ENCODE peak calls at places on chromosomes 2 and 18, in six cellular contexts. G is CD8-positive, alpha-beta T cell; A is sigmoid colon; I is stomach; S is left ventricle myocardium inferior; D is A549. Q is an unnamed sample.

GRCh38 chr2:64119369-64119768 is 24.9 kb downstream of the PELI1 start:
- DNase-seq in G (no peak), A (no peak), I (no peak), S (no peak), D (no peak), Q (no peak)

GRCh38 chr2:49003206-49003605 is 151.1 kb downstream of the FSHR start:
- DNase-seq in G (no peak), A (no peak), I (no peak), S (no peak), D (no peak), Q (no peak)

GRCh38 chr18:60892855-60893254 is 440.4 kb upstream of the CDH20 start:
- DNase-seq in G (no peak), A (no peak), I (peak; percentile 37), S (no peak), D (peak; percentile 40), Q (no peak)

GRCh38 chr2:20443276-20443920 is 3.5 kb upstream of the RHOB start:
- DNase-seq in G (no peak), A (peak; percentile 79), I (peak; percentile 61), S (no peak), D (peak; percentile 88), Q (no peak)

GRCh38 chr2:59585657-59586056 is 967.8 kb downstream of the BCL11A start:
- DNase-seq in G (no peak), A (no peak), I (no peak), S (no peak), D (no peak), Q (no peak)

GRCh38 chr2:9648821-9649220 is 18.0 kb upstream of the YWHAQ start:
- DNase-seq in G (no peak), A (no peak), I (no peak), S (no peak), D (no peak), Q (no peak)

GRCh38 chr18:56168049-56168781 is 470.2 kb downstream of the TXNL1 start:
- DNase-seq in G (no peak), A (no peak), I (no peak), S (no peak), D (peak; percentile 15), Q (no peak)

GRCh38 chr2:101946372-101946771 is 45.4 kb upstream of the IL1R2 start:
- DNase-seq in G (no peak), A (no peak), I (no peak), S (no peak), D (no peak), Q (no peak)

GRCh38 chr2:233794128-233794658 is 16.1 kb downstream of the MROH2A start:
- DNase-seq in G (no peak), A (no peak), I (peak; percentile 24), S (no peak), D (no peak), Q (no peak)

GRCh38 chr2:11292464-11293255 is 51.8 kb downstream of the ROCK2 start:
- DNase-seq in G (no peak), A (no peak), I (no peak), S (no peak), D (peak; percentile 41), Q (no peak)

GRCh38 chr2:241692448-241692847 is 5.8 kb upstream of the DTYMK start:
- DNase-seq in G (no peak), A (no peak), I (no peak), S (no peak), D (peak; percentile 37), Q (no peak)

GRCh38 chr2:173854840-173855239 is 110.3 kb downstream of the SP3 start:
- DNase-seq in G (no peak), A (no peak), I (no peak), S (no peak), D (no peak), Q (no peak)

GRCh38 chr2:69571189-69571588 is 72.3 kb downstream of the AAK1 start:
- DNase-seq in G (no peak), A (no peak), I (no peak), S (no peak), D (no peak), Q (no peak)

GRCh38 chr2:5877360-5877759 is 185.2 kb downstream of the SOX11 start:
- DNase-seq in G (no peak), A (no peak), I (no peak), S (no peak), D (no peak), Q (no peak)

GRCh38 chr18:79486356-79487197 is 90.8 kb downstream of the NFATC1 start:
- DNase-seq in G (no peak), A (peak; percentile 65), I (no peak), S (peak; percentile 15), D (no peak), Q (no peak)

GRCh38 chr2:144780983-144781382 is 261.1 kb upstream of the ZEB2 start:
- DNase-seq in G (no peak), A (no peak), I (no peak), S (no peak), D (no peak), Q (no peak)

GRCh38 chr2:187774551-187775071 is 220.4 kb upstream of the TFPI start:
- DNase-seq in G (no peak), A (no peak), I (no peak), S (no peak), D (no peak), Q (no peak)

GRCh38 chr18:24443870-24444269 is 16.6 kb upstream of the HRH4 start:
- DNase-seq in G (no peak), A (no peak), I (no peak), S (no peak), D (no peak), Q (no peak)

GRCh38 chr2:205460217-205460616 is 222.1 kb upstream of the NRP2 start:
- DNase-seq in G (no peak), A (no peak), I (no peak), S (no peak), D (no peak), Q (no peak)

GRCh38 chr2:105541189-105542050 is 142.6 kb upstream of the FHL2 start:
- DNase-seq in G (no peak), A (no peak), I (no peak), S (no peak), D (no peak), Q (no peak)

GRCh38 chr2:150156415-150156814 is 331.1 kb downstream of the RND3 start:
- DNase-seq in G (no peak), A (no peak), I (no peak), S (no peak), D (no peak), Q (no peak)

GRCh38 chr18:78972930-78973331 is 6.7 kb upstream of the SALL3 start:
- DNase-seq in G (no peak), A (no peak), I (no peak), S (no peak), D (no peak), Q (no peak)

GRCh38 chr2:156841321-156841720 is 405.1 kb downstream of the GPD2 start:
- DNase-seq in G (no peak), A (no peak), I (no peak), S (no peak), D (no peak), Q (no peak)

DNA sequence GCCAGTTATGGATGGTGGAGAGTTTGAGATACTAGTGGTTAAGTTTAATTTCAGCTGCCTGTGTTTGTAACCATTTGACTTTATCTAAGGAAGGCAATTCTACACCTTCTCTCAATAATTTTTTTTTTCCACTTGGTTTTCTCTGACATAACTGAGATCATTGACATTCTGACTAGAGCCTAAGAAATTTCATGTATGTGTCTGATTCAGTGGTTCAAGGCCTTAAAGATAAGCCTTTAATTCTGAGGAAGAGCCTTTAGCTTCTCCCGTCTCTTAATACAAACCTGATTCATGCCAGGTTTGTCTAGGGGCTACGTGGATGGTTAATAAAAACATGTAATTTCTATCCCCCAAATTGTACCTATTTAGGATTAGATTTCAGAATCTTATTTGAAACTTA is 971.4 kb downstream of the DPP10 start:
- DNase-seq in G (no peak), A (no peak), I (no peak), S (no peak), D (no peak), Q (no peak)
- H3K27ac ChIP-seq in G (no peak overlapping the region), A (no peak overlapping the region), I (no peak overlapping the region), S (no peak overlapping the region), D (no peak overlapping the region), Q (no peak overlapping the region)

DNA sequence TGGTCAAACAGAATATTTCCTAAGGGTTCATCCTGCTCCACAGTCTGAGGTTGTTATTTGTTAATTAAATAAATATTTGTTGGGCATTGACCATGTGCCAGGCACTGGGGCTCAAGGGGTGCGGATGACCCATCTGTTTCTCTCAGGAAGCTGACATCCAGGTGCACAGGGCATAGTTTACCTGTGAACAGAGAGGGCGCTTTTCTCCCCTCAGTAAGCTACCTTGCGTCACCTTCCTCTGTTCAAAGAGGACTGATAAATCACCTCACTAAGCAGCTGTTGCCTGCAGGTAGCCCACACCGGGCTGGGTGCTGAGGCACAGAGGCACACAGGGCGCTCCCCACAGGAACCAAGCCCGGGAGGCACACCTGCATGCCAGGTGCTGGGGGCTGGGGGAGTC is 41.6 kb downstream of the SH3RF3 start:
- DNase-seq in G (no peak), A (no peak), I (no peak), S (no peak), D (no peak), Q (no peak)
- TF ChIP-seq CTCF in G (no peak), A (no peak), I (no peak), S (no peak), D (no peak), Q (no peak)

DNA sequence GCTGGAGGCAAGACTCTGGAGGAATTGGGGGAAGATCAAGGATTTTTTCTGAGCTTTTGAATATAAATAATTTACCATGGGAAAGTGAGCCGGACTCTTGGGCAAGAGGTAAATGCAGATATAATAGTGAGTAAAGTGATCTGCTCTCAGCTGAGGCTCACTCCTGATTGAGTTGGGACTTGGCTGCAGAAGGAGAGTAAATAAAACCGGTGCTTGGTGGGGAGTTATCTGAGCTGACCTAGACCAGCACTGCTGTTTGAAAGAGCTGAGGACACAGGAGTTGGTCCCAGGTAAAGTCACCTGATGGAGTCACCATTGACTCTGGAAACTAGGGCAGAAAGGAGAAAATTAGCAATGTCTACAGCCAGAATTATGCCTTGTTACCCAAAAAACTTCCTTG is 57.3 kb upstream of the LRPPRC start:
- DNase-seq in G (no peak), A (no peak), I (no peak), S (no peak), D (no peak), Q (no peak)
- H3K27ac ChIP-seq in G (no peak overlapping the region), A (no peak overlapping the region), I (no peak overlapping the region), S (no peak overlapping the region), D (no peak overlapping the region), Q (no peak overlapping the region)

GRCh38 chr2:238174291-238174690 is 15.5 kb downstream of the ERFE start:
- DNase-seq in G (no peak), A (no peak), I (no peak), S (no peak), D (no peak), Q (no peak)

GRCh38 chr2:238174701-238175100 is 15.9 kb downstream of the ERFE start:
- DNase-seq in G (no peak), A (no peak), I (no peak), S (no peak), D (no peak), Q (no peak)

GRCh38 chr2:238172439-238172838 is 13.7 kb downstream of the ERFE start:
- DNase-seq in G (no peak), A (no peak), I (no peak), S (no peak), D (no peak), Q (no peak)

GRCh38 chr2:238171575-238172187 is 12.9 kb downstream of the ERFE start:
- DNase-seq in G (no peak), A (no peak), I (no peak), S (no peak), D (no peak), Q (no peak)

DNA sequence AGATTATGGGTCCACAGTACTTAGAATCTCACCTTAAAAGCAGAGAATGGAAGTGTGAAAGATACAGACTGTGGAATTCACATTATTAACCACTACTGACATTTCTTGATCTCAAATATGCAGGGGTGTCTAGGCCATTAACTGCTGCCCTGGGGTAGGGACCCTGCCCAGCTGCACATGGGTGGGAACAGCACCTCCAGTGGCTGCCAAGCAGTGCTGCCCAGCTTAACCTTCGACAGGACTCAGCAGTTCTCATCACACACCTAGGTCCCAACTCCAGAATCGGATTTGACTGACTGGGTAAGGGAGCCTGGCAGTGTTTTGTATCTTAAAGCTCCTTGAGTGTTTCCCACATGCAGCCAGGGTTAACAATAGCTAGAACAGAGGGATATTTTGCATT is 14.9 kb downstream of the ERFE start:
- DNase-seq in G (no peak), A (no peak), I (no peak), S (no peak), D (no peak), Q (no peak)
- TF ChIP-seq CTCF in G (no peak), A (no peak), I (no peak), S (no peak), D (no peak), Q (peak; percentile 14)